ENCODE peak calls at places on chromosomes 7 and 10, in seven cellular contexts. X is lower leg skin, Y is Peyer's patch, H is heart right ventricle, J is GM10248, O is A549, E is GM06990. U is an unnamed sample.
A peak's percentile ranks its signal among the peaks of the same experiment; 100 is the strongest.

GRCh38 chr7:15485431-15485830 is 76.4 kb downstream of the AGMO start:
- DNase-seq in O (no peak), Y (no peak), E (no peak), H (no peak), X (no peak), J (no peak), U (no peak)

GRCh38 chr10:3470191-3470590 is 297.6 kb upstream of the PITRM1 start:
- DNase-seq in X (no peak), Y (no peak), J (no peak), E (no peak), H (no peak), O (no peak), U (no peak)

GRCh38 chr7:151823783-151824182 is 53.1 kb downstream of the PRKAG2 start:
- DNase-seq in J (no peak), H (no peak), Y (no peak), X (no peak), E (no peak), O (no peak), U (no peak)

GRCh38 chr10:13743101-13743693 is 156.4 kb downstream of the PRPF18 start:
- DNase-seq in H (no peak), Y (no peak), O (no peak), X (no peak), E (peak; percentile 37), J (peak; percentile 45), U (no peak)

GRCh38 chr10:59847888-59848287 is 58.5 kb downstream of the CCDC6 start:
- DNase-seq in H (no peak), Y (no peak), O (no peak), J (no peak), E (no peak), X (no peak), U (no peak)

GRCh38 chr10:13707156-13707881 is 120.6 kb downstream of the PRPF18 start:
- DNase-seq in E (peak; percentile 38), X (peak; percentile 75), O (peak; percentile 61), J (peak; percentile 61), Y (peak; percentile 76), H (peak; percentile 80), U (no peak)

GRCh38 chr10:70694410-70695179 is 22.3 kb downstream of the ADAMTS14 start:
- DNase-seq in X (no peak), J (no peak), H (no peak), Y (no peak), E (no peak), O (no peak), U (no peak)

GRCh38 chr10:124886195-124886594 is 55.7 kb upstream of the ZRANB1 start:
- DNase-seq in J (no peak), X (no peak), E (no peak), H (no peak), O (no peak), Y (no peak), U (no peak)

GRCh38 chr7:128234475-128234874 is 6.6 kb upstream of the LEP start:
- DNase-seq in X (no peak), Y (no peak), H (no peak), O (no peak), E (no peak), J (no peak), U (no peak)

GRCh38 chr10:87177-88080 is 38.3 kb upstream of the TUBB8 start:
- DNase-seq in X (no peak), E (no peak), J (no peak), O (no peak), Y (no peak), H (no peak), U (no peak)

GRCh38 chr7:69928609-69929008 is 330.3 kb downstream of the AUTS2 start:
- DNase-seq in X (no peak), J (no peak), H (no peak), O (no peak), E (no peak), Y (no peak), U (no peak)

GRCh38 chr10:24957624-24958435 is 5.4 kb upstream of the PRTFDC1 start:
- DNase-seq in E (no peak), H (no peak), X (peak; percentile 22), Y (no peak), J (no peak), O (peak; percentile 28), U (no peak)

GRCh38 chr7:127943541-127944521 is 87.4 kb downstream of the LRRC4 start:
- DNase-seq in O (no peak), X (no peak), J (no peak), E (no peak), Y (no peak), H (no peak), U (no peak)

GRCh38 chr7:118151671-118152070 is 32.3 kb upstream of the LSM8 start:
- DNase-seq in H (no peak), J (no peak), E (no peak), O (no peak), Y (no peak), X (no peak), U (no peak)

GRCh38 chr7:118152149-118152548 is 31.8 kb upstream of the LSM8 start:
- DNase-seq in H (no peak), J (no peak), X (no peak), Y (no peak), O (no peak), E (no peak), U (no peak)

GRCh38 chr7:118152632-118153031 is 31.3 kb upstream of the LSM8 start:
- DNase-seq in J (no peak), O (no peak), E (no peak), X (no peak), H (no peak), Y (no peak), U (no peak)

GRCh38 chr7:118149394-118149793 is 34.6 kb upstream of the LSM8 start:
- DNase-seq in O (no peak), X (no peak), Y (no peak), J (no peak), E (no peak), H (no peak), U (no peak)

DNA sequence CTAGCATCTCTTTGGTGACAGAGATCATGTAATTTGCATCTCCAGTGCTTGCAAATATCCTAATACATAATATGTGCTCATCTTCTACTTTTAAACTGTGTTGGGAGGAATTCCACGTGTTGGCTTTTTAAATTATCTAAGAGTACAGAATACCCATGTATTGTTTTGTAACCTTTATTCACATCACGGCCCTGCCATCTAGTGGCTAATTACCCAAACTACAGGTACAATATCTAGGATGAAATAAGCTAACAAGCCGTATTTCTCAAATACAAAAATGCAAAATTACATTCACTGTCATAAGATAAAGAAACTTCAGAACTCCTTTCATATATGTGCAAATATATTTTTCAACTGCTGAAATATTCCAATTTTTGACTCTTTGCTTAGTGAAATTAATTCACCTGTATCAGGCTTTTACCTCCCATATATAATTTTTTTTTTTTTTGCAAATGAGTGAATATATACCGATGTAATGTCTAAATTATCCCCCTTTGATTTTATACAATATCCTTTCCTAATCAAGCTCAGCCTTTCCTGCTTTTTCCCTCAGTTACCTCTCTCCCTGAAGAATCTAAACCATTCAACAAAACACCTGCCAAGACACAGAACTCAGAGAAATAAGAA is 30.3 kb upstream of the LSM8 start:
- DNase-seq in O (no peak), X (peak; percentile 15), H (no peak), J (peak; percentile 12), E (no peak), Y (peak; percentile 55), U (no peak)
- TF ChIP-seq CTCF in O (peak; percentile 62), X (no peak), H (peak; percentile 64), J (peak; percentile 78), E (peak; percentile 47), Y (peak; percentile 81), U (no peak)

DNA sequence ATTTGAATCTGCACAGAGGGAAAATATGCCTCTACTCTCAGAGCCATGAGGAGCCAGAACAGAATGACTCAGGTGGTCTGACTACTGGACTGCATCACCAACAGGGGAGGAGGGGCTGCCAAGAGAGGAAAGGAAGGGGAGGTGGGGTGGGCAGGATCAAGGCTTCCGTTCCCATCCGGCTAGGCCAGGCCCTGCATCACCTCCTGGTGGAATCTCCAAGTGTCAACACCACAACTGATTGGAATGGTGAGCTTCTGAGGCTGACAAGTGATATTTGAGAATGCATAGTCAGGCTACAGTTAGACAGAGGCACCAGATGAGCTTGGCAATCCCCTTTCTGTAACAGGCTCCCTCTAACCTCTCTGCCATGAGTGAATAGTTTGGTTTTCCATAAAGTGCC is 10.4 kb upstream of the GPR26 start:
- DNase-seq in E (no peak), H (no peak), O (no peak), J (no peak), Y (no peak), X (no peak), U (no peak)
- TF ChIP-seq CTCF in E (no peak), H (no peak), O (no peak), J (no peak), Y (no peak), X (no peak), U (no peak)

GRCh38 chr10:101029520-101030309 is 1.2 kb downstream of the PDZD7 start:
- DNase-seq in J (no peak), H (no peak), O (no peak), E (no peak), Y (no peak), X (no peak), U (no peak)
- TF ChIP-seq CTCF in J (no peak), H (no peak), O (no peak), E (no peak), Y (peak; percentile 8), X (no peak), U (no peak)

GRCh38 chr7:40641717-40642116 is 506.9 kb downstream of the SUGCT start:
- DNase-seq in E (no peak), Y (no peak), H (no peak), O (no peak), X (no peak), J (no peak), U (no peak)

GRCh38 chr7:40646717-40647116 is 511.9 kb downstream of the SUGCT start:
- DNase-seq in H (no peak), E (no peak), Y (no peak), O (no peak), X (no peak), J (no peak), U (no peak)

GRCh38 chr7:40647719-40648118 is 512.9 kb downstream of the SUGCT start:
- DNase-seq in H (no peak), Y (no peak), X (no peak), J (no peak), O (no peak), E (no peak), U (no peak)

GRCh38 chr7:40643664-40644063 is 508.9 kb downstream of the SUGCT start:
- DNase-seq in O (no peak), E (no peak), H (no peak), J (no peak), Y (no peak), X (no peak), U (no peak)

GRCh38 chr7:40644454-40645188 is 509.8 kb downstream of the SUGCT start:
- DNase-seq in H (no peak), J (no peak), O (no peak), Y (no peak), E (no peak), X (no peak), U (no peak)
- TF ChIP-seq CTCF in H (no peak), J (no peak), O (no peak), Y (no peak), E (no peak), X (no peak), U (no peak)